ENCODE peak calls at places on chromosomes 3 and 15, in seven cellular contexts. W is gastrocnemius medialis, E is endothelial cell, T is MCF 10A, G is AG09309, C is stomach, S is fibroblast of lung. D is an unnamed sample.

GRCh38 chr3:143849854-143850549 is 1.7 kb upstream of the SLC9A9 start:
- DNase-seq in W (no peak), E (no peak), T (peak), G (peak), C (no peak), S (peak), D (no peak)

GRCh38 chr3:127052121-127052561 is 69.2 kb downstream of the PLXNA1 start:
- DNase-seq in W (peak), E (no peak), T (no peak), G (no peak), C (peak), S (no peak), D (peak)

GRCh38 chr15:72153269-72153668 is 35.1 kb downstream of the SENP8 start:
- DNase-seq in W (no peak), E (no peak), T (no peak), G (no peak), C (no peak), S (peak), D (no peak)

GRCh38 chr15:81372571-81372970 is 1.4 kb downstream of the TMC3 start:
- DNase-seq in W (no peak), E (no peak), T (no peak), G (no peak), C (no peak), S (no peak), D (no peak)

GRCh38 chr3:118884748-118885206 is 149.9 kb downstream of the IGSF11 start:
- DNase-seq in W (peak), E (peak), T (peak), G (no peak), C (peak), S (peak), D (peak)

GRCh38 chr3:148880681-148881080 is 15.6 kb downstream of the CPA3 start:
- DNase-seq in W (no peak), E (peak), T (peak), G (no peak), C (no peak), S (no peak), D (no peak)

GRCh38 chr3:150146891-150147761 is 176.4 kb upstream of the PFN2 start:
- DNase-seq in W (peak), E (no peak), T (peak), G (peak), C (no peak), S (peak), D (peak)

GRCh38 chr3:127716334-127716733 is 43.6 kb downstream of the ABTB1 start:
- DNase-seq in W (no peak), E (no peak), T (no peak), G (no peak), C (no peak), S (no peak), D (no peak)

GRCh38 chr3:23004971-23005370 is 198.2 kb upstream of the UBE2E2 start:
- DNase-seq in W (no peak), E (no peak), T (peak), G (no peak), C (no peak), S (peak), D (no peak)

GRCh38 chr3:99808163-99808794 is 9.4 kb upstream of the CMSS1 start:
- DNase-seq in W (peak), E (peak), T (peak), G (peak), C (peak), S (peak), D (no peak)

GRCh38 chr15:31930967-31931366 is 99.3 kb upstream of the CHRNA7 start:
- DNase-seq in W (no peak), E (no peak), T (no peak), G (no peak), C (no peak), S (no peak), D (no peak)

GRCh38 chr3:82423485-82423884 is 662.0 kb upstream of the GBE1 start:
- DNase-seq in W (no peak), E (no peak), T (no peak), G (no peak), C (no peak), S (no peak), D (no peak)

GRCh38 chr3:16332904-16333426 is 68.0 kb downstream of the OXNAD1 start:
- DNase-seq in W (no peak), E (no peak), T (no peak), G (peak), C (no peak), S (no peak), D (no peak)

GRCh38 chr3:182400838-182401237 is 392.5 kb upstream of the ATP11B start:
- DNase-seq in W (no peak), E (no peak), T (no peak), G (no peak), C (no peak), S (no peak), D (no peak)

GRCh38 chr15:31366169-31366734 is 39.6 kb downstream of the KLF13 start:
- DNase-seq in W (peak), E (no peak), T (peak), G (no peak), C (no peak), S (peak), D (peak)

GRCh38 chr15:52254331-52254730 is 41.3 kb downstream of the MYO5C start:
- DNase-seq in W (no peak), E (peak), T (no peak), G (no peak), C (no peak), S (no peak), D (no peak)

GRCh38 chr3:140180603-140181002 is 245.6 kb downstream of the CLSTN2 start:
- DNase-seq in W (no peak), E (no peak), T (peak), G (no peak), C (no peak), S (no peak), D (no peak)

GRCh38 chr3:141368062-141368924 is at the start of gene ZBTB38:
- DNase-seq in W (peak), E (peak), T (peak), G (peak), C (peak), S (peak), D (peak)

GRCh38 chr15:100914876-100915275 is 4.3 kb upstream of the LRRK1 start:
- DNase-seq in W (no peak), E (peak), T (no peak), G (no peak), C (no peak), S (peak), D (no peak)
- TF ChIP-seq CTCF in W (no peak), E (no peak), T (no peak), G (peak), C (no peak), S (peak), D (no peak)

GRCh38 chr15:101132390-101133180 is 119.3 kb downstream of the CHSY1 start:
- DNase-seq in W (no peak), E (no peak), T (no peak), G (no peak), C (no peak), S (no peak), D (no peak)
- TF ChIP-seq CTCF in W (no peak), E (no peak), T (no peak), G (no peak), C (no peak), S (no peak), D (no peak)

DNA sequence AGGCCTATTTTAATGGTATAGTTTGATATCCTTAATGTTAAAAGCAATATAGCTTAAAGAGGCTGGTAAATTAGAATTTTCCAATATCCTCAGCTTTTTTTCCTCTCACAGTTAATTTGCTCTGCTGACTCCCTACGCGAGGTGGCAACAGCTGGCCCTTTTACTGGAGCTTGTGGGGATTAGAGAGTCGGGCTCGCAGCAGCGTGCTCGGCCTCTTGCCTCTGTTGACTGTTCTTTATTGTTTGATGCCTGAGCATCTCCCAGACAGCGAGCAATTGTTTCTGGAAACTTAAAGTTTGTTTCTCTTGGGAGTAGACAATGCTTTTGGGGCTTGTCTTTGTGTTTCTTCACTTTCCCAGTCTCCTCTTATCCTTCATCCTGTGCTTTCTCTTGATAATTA is 80.8 kb downstream of the OPA1 start:
- DNase-seq in W (no peak), E (peak), T (no peak), G (no peak), C (no peak), S (no peak), D (no peak)
- TF ChIP-seq CTCF in W (no peak), E (no peak), T (no peak), G (no peak), C (no peak), S (no peak), D (no peak)

GRCh38 chr3:2262204-2262603 is 163.5 kb downstream of the CNTN4 start:
- DNase-seq in W (no peak), E (no peak), T (no peak), G (no peak), C (no peak), S (no peak), D (no peak)
- TF ChIP-seq CTCF in W (no peak), E (no peak), T (no peak), G (no peak), C (no peak), S (no peak), D (no peak)

GRCh38 chr3:151974067-151974466 is 100.6 kb downstream of the SUCNR1 start:
- DNase-seq in W (no peak), E (no peak), T (peak), G (no peak), C (no peak), S (peak), D (no peak)

GRCh38 chr3:151979914-151980313 is 106.5 kb downstream of the SUCNR1 start:
- DNase-seq in W (no peak), E (no peak), T (no peak), G (peak), C (no peak), S (no peak), D (no peak)

GRCh38 chr3:151971194-151971771 is 97.8 kb downstream of the SUCNR1 start:
- DNase-seq in W (no peak), E (no peak), T (no peak), G (no peak), C (no peak), S (no peak), D (no peak)

GRCh38 chr3:151971814-151972579 is 98.6 kb downstream of the SUCNR1 start:
- DNase-seq in W (no peak), E (no peak), T (peak), G (no peak), C (peak), S (no peak), D (no peak)

DNA sequence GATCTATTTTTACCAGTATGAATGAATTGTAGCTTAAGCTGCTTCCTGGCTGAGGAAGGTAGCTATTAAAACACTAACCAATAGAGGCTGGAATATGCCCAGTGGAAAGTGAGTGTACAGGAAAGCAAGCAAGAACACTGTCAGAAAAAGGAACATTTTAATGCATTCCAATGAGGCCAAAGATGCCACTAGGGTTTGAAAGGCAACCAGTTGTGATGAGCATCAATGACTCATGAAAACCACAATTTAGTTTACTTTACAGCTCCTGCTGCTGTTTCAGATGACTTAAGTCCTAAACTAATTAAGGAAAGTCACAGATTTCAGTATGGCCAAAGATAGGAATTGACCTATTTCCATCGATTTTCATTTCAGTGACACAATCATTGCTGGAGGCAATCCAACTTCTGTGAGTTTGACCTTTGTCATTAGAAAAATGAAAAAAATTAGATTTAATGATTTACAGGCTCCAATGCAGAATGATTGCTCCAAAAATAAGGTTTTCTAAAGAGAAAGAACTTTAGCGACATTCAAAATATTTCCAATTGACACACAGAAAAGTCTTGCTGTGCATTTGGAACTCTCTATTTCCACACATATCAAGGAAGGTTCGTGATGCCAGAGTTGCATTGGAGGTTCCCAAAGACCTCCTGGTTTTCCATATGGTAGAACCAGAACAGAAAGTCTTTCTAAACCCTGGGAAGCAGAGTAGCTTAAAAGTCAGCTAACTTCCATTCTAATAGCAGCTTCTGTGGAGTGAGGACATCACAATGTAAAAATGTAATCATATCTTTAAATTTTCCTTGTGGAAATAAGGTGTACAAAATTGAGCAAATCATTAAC is 103.0 kb downstream of the SUCNR1 start:
- DNase-seq in W (no peak), E (no peak), T (peak), G (peak), C (no peak), S (peak), D (no peak)
- TF ChIP-seq CTCF in W (no peak), E (no peak), T (no peak), G (no peak), C (no peak), S (no peak), D (no peak)

GRCh38 chr15:98647774-98648653 is at the start of gene IGF1R:
- DNase-seq in W (peak), E (peak), T (peak), G (peak), C (peak), S (peak), D (peak)
- TF ChIP-seq CTCF in W (peak), E (peak), T (no peak), G (no peak), C (no peak), S (peak), D (no peak)

DNA sequence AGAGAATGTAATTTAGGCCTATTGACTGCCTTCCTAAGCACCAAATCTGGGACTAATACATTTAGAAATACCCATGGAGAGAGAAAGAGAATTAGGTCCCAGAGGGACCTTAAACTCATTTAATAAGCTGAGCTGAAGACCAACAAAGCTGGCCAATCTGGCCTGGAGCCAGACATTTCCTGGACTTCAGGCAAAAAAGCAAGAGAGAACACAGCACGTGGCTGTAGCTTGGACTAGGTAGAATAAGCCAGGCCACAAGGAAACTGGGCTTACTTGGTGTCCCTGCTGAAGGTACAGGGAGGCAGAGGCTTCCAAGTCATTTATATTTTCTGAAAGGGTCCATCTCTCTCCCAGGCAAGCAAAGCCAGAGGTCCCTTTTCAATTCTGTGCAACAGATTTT is 88.1 kb downstream of the RTP4 start:
- DNase-seq in W (no peak), E (no peak), T (peak), G (peak), C (peak), S (no peak), D (peak)
- TF ChIP-seq CTCF in W (no peak), E (no peak), T (no peak), G (no peak), C (no peak), S (no peak), D (no peak)

GRCh38 chr15:39127151-39127815 is 453.6 kb upstream of the THBS1 start:
- DNase-seq in W (no peak), E (no peak), T (no peak), G (no peak), C (no peak), S (no peak), D (no peak)

GRCh38 chr15:39124925-39125625 is 455.8 kb upstream of the THBS1 start:
- DNase-seq in W (no peak), E (no peak), T (no peak), G (no peak), C (no peak), S (no peak), D (no peak)

GRCh38 chr15:39124155-39124924 is 456.5 kb upstream of the THBS1 start:
- DNase-seq in W (no peak), E (no peak), T (no peak), G (no peak), C (no peak), S (no peak), D (peak)

GRCh38 chr15:39127925-39128617 is 452.8 kb upstream of the THBS1 start:
- DNase-seq in W (no peak), E (no peak), T (peak), G (peak), C (no peak), S (peak), D (no peak)

GRCh38 chr15:39125904-39126303 is 455.0 kb upstream of the THBS1 start:
- DNase-seq in W (no peak), E (peak), T (peak), G (no peak), C (no peak), S (peak), D (no peak)
- TF ChIP-seq CTCF in W (no peak), E (peak), T (peak), G (peak), C (no peak), S (peak), D (no peak)

GRCh38 chr3:152961323-152961722 is 126.4 kb downstream of the P2RY1 start:
- DNase-seq in W (no peak), E (peak), T (peak), G (no peak), C (no peak), S (peak), D (no peak)
- TF ChIP-seq CTCF in W (peak), E (peak), T (peak), G (peak), C (no peak), S (peak), D (peak)